ENCODE peak calls at places on chromosomes 16 and 17, in nine cellular contexts. L is activated T-helper 1 cell treated with Interleukin-2 at 50 U/mL for 16 hours, Z is brain microvascular endothelial cell, U is stomach, O is body of pancreas, K is ovary, F is NCI-H69, I is NCI-H1436, X is nephron progenitor cell. D is an unnamed sample.

GRCh38 chr17:48155889-48156670 is 48.5 kb downstream of the SNX11 start:
- DNase-seq in L (no peak), Z (no peak), U (no peak), O (no peak), K (no peak), F (peak; percentile 27), I (no peak), X (peak; percentile 40), D (no peak)

GRCh38 chr16:12206031-12206748 is 229.7 kb downstream of the SNX29 start:
- DNase-seq in L (no peak), Z (no peak), U (no peak), O (no peak), K (no peak), F (no peak), I (no peak), X (no peak), D (no peak)

GRCh38 chr17:146546-146945 is 9.2 kb downstream of the SCGB1C2 start:
- DNase-seq in L (no peak), Z (no peak), U (peak; percentile 10), O (peak; percentile 1), K (no peak), F (no peak), I (no peak), X (no peak), D (peak; percentile 34)

GRCh38 chr17:78679495-78680395 is 102.3 kb downstream of the CYTH1 start:
- DNase-seq in L (no peak), Z (no peak), U (no peak), O (no peak), K (no peak), F (no peak), I (no peak), X (no peak), D (peak; percentile 38)

GRCh38 chr17:76337413-76337777 is 16.3 kb downstream of the PRPSAP1 start:
- DNase-seq in L (no peak), Z (no peak), U (no peak), O (no peak), K (no peak), F (no peak), I (no peak), X (no peak), D (no peak)

GRCh38 chr16:1034230-1035065 is 38.1 kb upstream of the SSTR5 start:
- DNase-seq in L (no peak), Z (no peak), U (no peak), O (no peak), K (no peak), F (no peak), I (no peak), X (no peak), D (no peak)

GRCh38 chr16:81951564-81951963 is 59.7 kb downstream of the SDR42E1 start:
- DNase-seq in L (no peak), Z (no peak), U (no peak), O (no peak), K (no peak), F (no peak), I (no peak), X (no peak), D (no peak)

GRCh38 chr16:27385398-27385797 is 16.6 kb upstream of the IL21R start:
- DNase-seq in L (no peak), Z (no peak), U (no peak), O (no peak), K (no peak), F (no peak), I (no peak), X (no peak), D (no peak)

GRCh38 chr16:6265956-6266355 is 1066.7 kb upstream of the RBFOX1 start:
- DNase-seq in L (no peak), Z (peak; percentile 75), U (no peak), O (no peak), K (no peak), F (no peak), I (no peak), X (no peak), D (no peak)

GRCh38 chr17:67200727-67201301 is 44.2 kb downstream of the HELZ start:
- DNase-seq in L (no peak), Z (no peak), U (no peak), O (no peak), K (no peak), F (peak; percentile 18), I (no peak), X (no peak), D (no peak)

GRCh38 chr17:81870155-81870977 is 771 bp downstream of the ARHGDIA start:
- DNase-seq in L (peak; percentile 30), Z (peak; percentile 40), U (peak; percentile 40), O (peak; percentile 61), K (no peak), F (peak; percentile 66), I (no peak), X (peak; percentile 41), D (peak; percentile 76)

GRCh38 chr17:82001657-82002056 is 21.0 kb downstream of the CENPX start:
- DNase-seq in L (no peak), Z (no peak), U (no peak), O (no peak), K (no peak), F (no peak), I (no peak), X (no peak), D (no peak)

GRCh38 chr17:17750881-17751280 is 69.6 kb downstream of the RAI1 start:
- DNase-seq in L (no peak), Z (no peak), U (no peak), O (peak; percentile 41), K (no peak), F (no peak), I (no peak), X (no peak), D (peak; percentile 73)

GRCh38 chr16:58085584-58086251 is 43.5 kb downstream of the CFAP20 start:
- DNase-seq in L (no peak), Z (no peak), U (no peak), O (no peak), K (no peak), F (peak; percentile 6), I (no peak), X (no peak), D (no peak)

GRCh38 chr16:70635356-70636016 is 10.9 kb upstream of the IL34 start:
- DNase-seq in L (no peak), Z (peak; percentile 73), U (no peak), O (no peak), K (peak; percentile 40), F (peak; percentile 13), I (no peak), X (peak; percentile 45), D (no peak)

GRCh38 chr16:5065368-5065767 is 388 bp downstream of the C16orf89 start:
- DNase-seq in L (no peak), Z (no peak), U (no peak), O (no peak), K (no peak), F (no peak), I (no peak), X (no peak), D (no peak)

GRCh38 chr17:42706732-42707131 is 24.4 kb downstream of the CNTNAP1 start:
- DNase-seq in L (no peak), Z (no peak), U (no peak), O (no peak), K (no peak), F (no peak), I (no peak), X (no peak), D (no peak)

GRCh38 chr17:12089809-12090384 is 69.2 kb downstream of the MAP2K4 start:
- DNase-seq in L (no peak), Z (peak; percentile 62), U (no peak), O (no peak), K (no peak), F (peak; percentile 62), I (no peak), X (no peak), D (no peak)

GRCh38 chr17:27546624-27547300 is 84.2 kb upstream of the LGALS9 start:
- DNase-seq in L (no peak), Z (no peak), U (no peak), O (no peak), K (no peak), F (peak; percentile 27), I (no peak), X (no peak), D (no peak)

GRCh38 chr16:15783985-15784384 is 72.8 kb downstream of the MYH11 start:
- DNase-seq in L (no peak), Z (no peak), U (no peak), O (no peak), K (no peak), F (no peak), I (no peak), X (no peak), D (no peak)

D was measured in Peyer's patch.